ENCODE peak calls at places on chromosomes 12 and 14, in seven cellular contexts. One of them, this sample, is unnamed.

GRCh38 chr14:93068721-93069120 is 47.0 kb downstream of the ITPK1 start:
- DNase-seq in PC-9: no peak
- DNase-seq in psoas muscle: no peak
- DNase-seq in upper lobe of right lung: no peak
- DNase-seq in neural progenitor cell: no peak
- DNase-seq in endodermal cell: no peak
- DNase-seq in effector memory CD4-positive, alpha-beta T cell: no peak
- DNase-seq in this sample: peak; percentile 66

GRCh38 chr12:40312982-40313576 is 88.3 kb downstream of the LRRK2 start:
- DNase-seq in PC-9: no peak
- DNase-seq in psoas muscle: no peak
- DNase-seq in upper lobe of right lung: no peak
- DNase-seq in neural progenitor cell: no peak
- DNase-seq in endodermal cell: no peak
- DNase-seq in effector memory CD4-positive, alpha-beta T cell: no peak
- DNase-seq in this sample: no peak

GRCh38 chr12:104219908-104220404 is 4.4 kb downstream of the TXNRD1 start:
- DNase-seq in PC-9: peak; percentile 98
- DNase-seq in psoas muscle: no peak
- DNase-seq in upper lobe of right lung: no peak
- DNase-seq in neural progenitor cell: no peak
- DNase-seq in endodermal cell: no peak
- DNase-seq in effector memory CD4-positive, alpha-beta T cell: peak; percentile 39
- DNase-seq in this sample: no peak

GRCh38 chr14:105884808-105885281 is 358.5 kb downstream of the TMEM121 start:
- DNase-seq in PC-9: no peak
- DNase-seq in psoas muscle: no peak
- DNase-seq in upper lobe of right lung: no peak
- DNase-seq in neural progenitor cell: no peak
- DNase-seq in endodermal cell: peak; percentile 7
- DNase-seq in effector memory CD4-positive, alpha-beta T cell: no peak
- DNase-seq in this sample: peak; percentile 4

GRCh38 chr12:122888232-122888752 is 7.6 kb downstream of the VPS37B start:
- DNase-seq in PC-9: peak; percentile 98
- DNase-seq in psoas muscle: no peak
- DNase-seq in upper lobe of right lung: peak; percentile 83
- DNase-seq in neural progenitor cell: peak; percentile 26
- DNase-seq in endodermal cell: peak; percentile 81
- DNase-seq in effector memory CD4-positive, alpha-beta T cell: peak; percentile 61
- DNase-seq in this sample: no peak

GRCh38 chr12:129520736-129521135 is 383.1 kb downstream of the TMEM132D start:
- DNase-seq in PC-9: no peak
- DNase-seq in psoas muscle: no peak
- DNase-seq in upper lobe of right lung: no peak
- DNase-seq in neural progenitor cell: no peak
- DNase-seq in endodermal cell: no peak
- DNase-seq in effector memory CD4-positive, alpha-beta T cell: no peak
- DNase-seq in this sample: no peak

GRCh38 chr12:78970041-78970440 is 105.5 kb downstream of the SYT1 start:
- DNase-seq in PC-9: no peak
- DNase-seq in psoas muscle: no peak
- DNase-seq in upper lobe of right lung: no peak
- DNase-seq in neural progenitor cell: no peak
- DNase-seq in endodermal cell: no peak
- DNase-seq in effector memory CD4-positive, alpha-beta T cell: no peak
- DNase-seq in this sample: no peak

GRCh38 chr14:58149196-58149595 is 2.8 kb downstream of the ARMH4 start:
- DNase-seq in PC-9: no peak
- DNase-seq in psoas muscle: no peak
- DNase-seq in upper lobe of right lung: no peak
- DNase-seq in neural progenitor cell: no peak
- DNase-seq in endodermal cell: no peak
- DNase-seq in effector memory CD4-positive, alpha-beta T cell: no peak
- DNase-seq in this sample: no peak

GRCh38 chr12:38527631-38528030 is 211.1 kb downstream of the ALG10B start:
- DNase-seq in PC-9: no peak
- DNase-seq in psoas muscle: no peak
- DNase-seq in upper lobe of right lung: no peak
- DNase-seq in neural progenitor cell: no peak
- DNase-seq in endodermal cell: no peak
- DNase-seq in effector memory CD4-positive, alpha-beta T cell: no peak
- DNase-seq in this sample: no peak

GRCh38 chr12:112645586-112645985 is 146.0 kb upstream of the RPH3A start:
- DNase-seq in PC-9: no peak
- DNase-seq in psoas muscle: no peak
- DNase-seq in upper lobe of right lung: no peak
- DNase-seq in neural progenitor cell: no peak
- DNase-seq in endodermal cell: no peak
- DNase-seq in effector memory CD4-positive, alpha-beta T cell: no peak
- DNase-seq in this sample: no peak

GRCh38 chr12:44507471-44507870 is 368.6 kb downstream of the NELL2 start:
- DNase-seq in PC-9: no peak
- DNase-seq in psoas muscle: no peak
- DNase-seq in upper lobe of right lung: no peak
- DNase-seq in neural progenitor cell: no peak
- DNase-seq in endodermal cell: no peak
- DNase-seq in effector memory CD4-positive, alpha-beta T cell: no peak
- DNase-seq in this sample: no peak

GRCh38 chr14:73227812-73228781 is 9.2 kb upstream of the PAPLN start:
- DNase-seq in PC-9: peak; percentile 43
- DNase-seq in psoas muscle: peak; percentile 68
- DNase-seq in upper lobe of right lung: no peak
- DNase-seq in neural progenitor cell: peak; percentile 42
- DNase-seq in endodermal cell: no peak
- DNase-seq in effector memory CD4-positive, alpha-beta T cell: no peak
- DNase-seq in this sample: peak; percentile 73

GRCh38 chr14:35347323-35348043 is 55.3 kb downstream of the PSMA6 start:
- DNase-seq in PC-9: no peak
- DNase-seq in psoas muscle: no peak
- DNase-seq in upper lobe of right lung: no peak
- DNase-seq in neural progenitor cell: peak; percentile 57
- DNase-seq in endodermal cell: peak; percentile 76
- DNase-seq in effector memory CD4-positive, alpha-beta T cell: no peak
- DNase-seq in this sample: no peak

GRCh38 chr12:26185532-26186320 is 9.6 kb upstream of the SSPN start:
- DNase-seq in PC-9: peak; percentile 89
- DNase-seq in psoas muscle: no peak
- DNase-seq in upper lobe of right lung: no peak
- DNase-seq in neural progenitor cell: no peak
- DNase-seq in endodermal cell: peak; percentile 77
- DNase-seq in effector memory CD4-positive, alpha-beta T cell: no peak
- DNase-seq in this sample: no peak

GRCh38 chr12:93763746-93764147 is 86.6 kb downstream of the CRADD start:
- DNase-seq in PC-9: no peak
- DNase-seq in psoas muscle: no peak
- DNase-seq in upper lobe of right lung: no peak
- DNase-seq in neural progenitor cell: peak; percentile 31
- DNase-seq in endodermal cell: no peak
- DNase-seq in effector memory CD4-positive, alpha-beta T cell: no peak
- DNase-seq in this sample: no peak

GRCh38 chr12:110234197-110235154 is 46.6 kb upstream of the ATP2A2 start:
- DNase-seq in PC-9: peak; percentile 43
- DNase-seq in psoas muscle: no peak
- DNase-seq in upper lobe of right lung: no peak
- DNase-seq in neural progenitor cell: no peak
- DNase-seq in endodermal cell: no peak
- DNase-seq in effector memory CD4-positive, alpha-beta T cell: no peak
- DNase-seq in this sample: no peak

DNA sequence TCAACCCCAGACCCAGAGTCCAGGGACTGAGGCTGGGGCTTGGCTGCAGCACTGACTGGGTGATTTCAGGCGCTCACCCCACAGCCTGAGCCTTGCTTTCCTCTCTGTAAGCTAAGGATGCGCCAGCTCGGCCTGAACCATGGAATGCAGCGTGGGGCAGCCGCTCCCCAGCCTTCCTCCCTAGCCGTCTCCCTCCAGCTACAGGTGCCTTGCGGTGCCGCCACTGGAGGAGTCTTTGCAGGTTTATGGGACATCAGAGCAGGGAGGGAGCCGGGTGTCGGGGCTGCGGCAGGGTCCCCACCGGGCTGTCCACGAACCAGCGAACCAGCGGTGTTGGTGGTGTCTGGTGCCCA is 19.4 kb downstream of the PPP2R5C start:
- DNase-seq in PC-9: no peak
- DNase-seq in psoas muscle: no peak
- DNase-seq in upper lobe of right lung: peak; percentile 70
- DNase-seq in neural progenitor cell: peak; percentile 57
- DNase-seq in endodermal cell: peak; percentile 80
- DNase-seq in effector memory CD4-positive, alpha-beta T cell: no peak
- DNase-seq in this sample: no peak
- H3K4me3 ChIP-seq in PC-9: no peak overlapping the region
- H3K4me3 ChIP-seq in psoas muscle: peak overlapping the region; percentile 75
- H3K4me3 ChIP-seq in upper lobe of right lung: peak overlapping the region; percentile 51
- H3K4me3 ChIP-seq in neural progenitor cell: peak overlapping the region; percentile 71
- H3K4me3 ChIP-seq in endodermal cell: peak overlapping the region; percentile 78
- H3K4me3 ChIP-seq in effector memory CD4-positive, alpha-beta T cell: peak overlapping the region; percentile 73
- H3K4me3 ChIP-seq in this sample: peak overlapping the region; percentile 52

DNA sequence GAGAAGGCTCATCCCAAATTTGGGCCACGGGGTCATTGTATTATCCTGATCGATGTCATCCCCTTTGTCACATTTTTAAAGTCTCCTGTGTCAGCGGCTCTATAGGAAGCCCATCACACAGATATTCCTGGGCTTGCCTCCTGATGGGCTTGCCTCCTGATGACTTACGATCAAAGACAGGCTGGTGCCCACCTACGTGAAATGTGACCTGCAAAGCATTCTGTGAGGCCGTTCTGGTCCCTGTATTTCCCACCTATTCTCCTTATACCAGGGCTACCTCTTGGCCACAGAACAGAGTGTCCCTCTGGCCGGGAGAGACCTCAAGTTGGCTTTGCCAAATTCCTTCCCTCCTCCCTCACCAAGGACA is 160.0 kb downstream of the TSPAN9 start:
- DNase-seq in PC-9: no peak
- DNase-seq in psoas muscle: no peak
- DNase-seq in upper lobe of right lung: no peak
- DNase-seq in neural progenitor cell: no peak
- DNase-seq in endodermal cell: no peak
- DNase-seq in effector memory CD4-positive, alpha-beta T cell: no peak
- DNase-seq in this sample: no peak
- H3K4me1 ChIP-seq in PC-9: peaks cover 8% of the 10 kb centered on the region
- H3K4me1 ChIP-seq in psoas muscle: peaks cover 50% of the 10 kb centered on the region
- H3K4me1 ChIP-seq in upper lobe of right lung: peaks cover 7% of the 10 kb centered on the region
- H3K4me1 ChIP-seq in neural progenitor cell: peaks cover 22% of the 10 kb centered on the region
- H3K4me1 ChIP-seq in endodermal cell: peaks cover 9% of the 10 kb centered on the region
- H3K4me1 ChIP-seq in effector memory CD4-positive, alpha-beta T cell: no peaks in the 10 kb centered on the region
- H3K4me1 ChIP-seq in this sample: peaks cover 92% of the 10 kb centered on the region

GRCh38 chr14:66804141-66804540 is 296.2 kb downstream of the GPHN start:
- DNase-seq in PC-9: no peak
- DNase-seq in psoas muscle: no peak
- DNase-seq in upper lobe of right lung: no peak
- DNase-seq in neural progenitor cell: no peak
- DNase-seq in endodermal cell: no peak
- DNase-seq in effector memory CD4-positive, alpha-beta T cell: no peak
- DNase-seq in this sample: no peak

DNA sequence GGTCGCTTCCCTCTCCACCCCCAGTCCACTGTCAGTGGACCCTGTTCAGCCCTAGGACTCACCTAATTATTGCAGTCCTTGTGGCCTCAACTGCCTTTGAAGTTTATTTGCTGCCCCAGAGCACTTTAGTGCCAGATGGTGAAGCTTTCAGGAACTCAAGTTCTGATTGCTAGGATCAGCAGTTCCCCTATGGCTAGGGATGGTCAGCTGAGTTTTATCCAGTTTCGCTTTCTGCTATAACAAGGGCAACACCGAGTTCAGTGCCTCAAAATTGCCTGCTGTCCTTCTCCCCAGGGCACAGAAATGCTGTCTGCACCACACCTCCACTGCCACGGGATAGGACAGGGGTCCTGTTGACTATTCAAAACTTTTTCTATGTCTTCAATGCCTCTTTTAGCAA is 295.0 kb downstream of the GPHN start:
- DNase-seq in PC-9: no peak
- DNase-seq in psoas muscle: no peak
- DNase-seq in upper lobe of right lung: no peak
- DNase-seq in neural progenitor cell: no peak
- DNase-seq in endodermal cell: no peak
- DNase-seq in effector memory CD4-positive, alpha-beta T cell: no peak
- DNase-seq in this sample: no peak
- H3K4me3 ChIP-seq in PC-9: no peak overlapping the region
- H3K4me3 ChIP-seq in psoas muscle: no peak overlapping the region
- H3K4me3 ChIP-seq in upper lobe of right lung: no peak overlapping the region
- H3K4me3 ChIP-seq in neural progenitor cell: no peak overlapping the region
- H3K4me3 ChIP-seq in endodermal cell: no peak overlapping the region
- H3K4me3 ChIP-seq in effector memory CD4-positive, alpha-beta T cell: no peak overlapping the region
- H3K4me3 ChIP-seq in this sample: no peak overlapping the region

DNA sequence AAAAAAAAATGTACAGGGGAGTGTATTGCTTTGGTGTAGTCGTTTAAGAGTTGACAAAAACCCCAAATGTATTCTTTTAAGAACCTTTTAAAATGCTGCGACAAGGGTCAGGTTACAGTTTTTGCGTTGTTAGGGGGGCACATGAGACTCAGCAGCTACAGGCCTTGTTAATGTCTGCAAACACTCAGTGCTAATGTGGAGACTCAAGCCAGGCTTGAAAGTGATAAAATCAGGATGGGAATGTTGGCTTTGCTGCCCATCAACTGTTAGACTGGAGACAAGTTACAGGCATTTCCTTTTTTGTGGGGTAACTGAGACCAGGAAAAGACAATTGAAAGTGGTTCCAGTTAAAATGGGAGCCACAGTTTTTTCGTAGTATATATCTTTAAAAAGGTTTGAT is 84.8 kb downstream of the PRKCH start:
- DNase-seq in PC-9: no peak
- DNase-seq in psoas muscle: no peak
- DNase-seq in upper lobe of right lung: no peak
- DNase-seq in neural progenitor cell: peak; percentile 29
- DNase-seq in endodermal cell: no peak
- DNase-seq in effector memory CD4-positive, alpha-beta T cell: no peak
- DNase-seq in this sample: no peak
- H3K4me1 ChIP-seq in PC-9: no peaks in the 10 kb centered on the region
- H3K4me1 ChIP-seq in psoas muscle: peaks cover 13% of the 10 kb centered on the region
- H3K4me1 ChIP-seq in upper lobe of right lung: peaks cover 39% of the 10 kb centered on the region
- H3K4me1 ChIP-seq in neural progenitor cell: peaks cover 13% of the 10 kb centered on the region
- H3K4me1 ChIP-seq in endodermal cell: no peaks in the 10 kb centered on the region
- H3K4me1 ChIP-seq in effector memory CD4-positive, alpha-beta T cell: peaks cover 55% of the 10 kb centered on the region
- H3K4me1 ChIP-seq in this sample: peaks cover 7% of the 10 kb centered on the region

DNA sequence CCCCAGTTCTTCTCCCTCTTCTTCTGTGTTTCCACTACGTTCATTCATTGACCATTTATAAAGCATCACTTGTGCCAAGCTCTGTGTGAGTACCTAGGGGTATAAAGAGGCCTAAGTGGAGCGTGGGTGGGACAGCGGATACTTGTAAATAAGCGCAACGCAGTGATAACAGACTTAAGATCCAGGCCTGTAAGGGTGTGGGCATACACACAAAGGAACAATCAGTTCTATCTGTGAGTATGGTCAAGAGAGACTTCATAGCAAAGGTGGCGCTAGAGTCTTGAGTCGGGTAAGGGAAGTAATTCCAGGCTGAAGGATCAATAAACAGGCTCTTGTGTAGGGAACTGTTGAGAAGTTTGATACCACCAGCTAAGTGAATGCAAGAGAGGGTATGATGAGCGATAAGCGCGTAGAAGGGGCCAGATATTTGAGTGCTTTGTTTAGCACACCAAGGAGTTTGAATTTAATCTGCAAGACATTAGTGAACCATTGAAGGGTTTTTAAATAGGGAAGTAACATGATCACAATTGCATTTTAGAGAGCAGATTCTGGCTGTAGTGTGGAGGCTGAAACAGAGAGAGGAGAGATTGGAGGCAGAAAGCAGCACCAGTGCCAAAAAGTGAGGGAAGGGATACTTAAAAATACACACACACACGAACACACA is 1.0 kb upstream of the GXYLT1 start:
- DNase-seq in PC-9: no peak
- DNase-seq in psoas muscle: no peak
- DNase-seq in upper lobe of right lung: no peak
- DNase-seq in neural progenitor cell: peak; percentile 69
- DNase-seq in endodermal cell: peak; percentile 75
- DNase-seq in effector memory CD4-positive, alpha-beta T cell: no peak
- DNase-seq in this sample: no peak
- H3K4me3 ChIP-seq in PC-9: peak overlapping the region; percentile 99
- H3K4me3 ChIP-seq in psoas muscle: peak overlapping the region; percentile 73
- H3K4me3 ChIP-seq in upper lobe of right lung: peak overlapping the region; percentile 66
- H3K4me3 ChIP-seq in neural progenitor cell: peak overlapping the region; percentile 83
- H3K4me3 ChIP-seq in endodermal cell: peak overlapping the region; percentile 82
- H3K4me3 ChIP-seq in effector memory CD4-positive, alpha-beta T cell: peak overlapping the region; percentile 87
- H3K4me3 ChIP-seq in this sample: peak overlapping the region; percentile 88

This sample was measured in heart left ventricle.